ENCODE peak calls at places on chromosomes 7 and 10, in seven cellular contexts. C is retina; F is activated effector memory CD4-positive, alpha-beta T cell treated with anti-CD3 and anti-CD28 coated beads, Interleukin-2, amount 50 U/mL, for 16 hours; H is mucosa of descending colon; T is activated CD4-positive, alpha-beta T cell treated with anti-CD3 and anti-CD28 coated beads, Interleukin-2, amount 10 ng/mL, durations not matched to agents 7 days and 5 days; U is GM04503; G is stomach. Q is an unnamed sample.

GRCh38 chr7:64314493-64315020 is 796 bp downstream of the ZNF736 start:
- DNase-seq in C (no peak), F (no peak), H (no peak), T (no peak), U (no peak), G (no peak), Q (peak)

GRCh38 chr10:84197643-84198042 is 3.3 kb downstream of the CDHR1 start:
- DNase-seq in C (no peak), F (no peak), H (no peak), T (no peak), U (no peak), G (no peak), Q (no peak)

GRCh38 chr7:158881731-158882130 is 25.4 kb downstream of the DYNC2I1 start:
- DNase-seq in C (no peak), F (no peak), H (no peak), T (no peak), U (no peak), G (no peak), Q (no peak)

GRCh38 chr10:11936389-11937152 is 106.0 kb downstream of the UPF2 start:
- DNase-seq in C (no peak), F (no peak), H (no peak), T (no peak), U (no peak), G (no peak), Q (no peak)

GRCh38 chr7:116249969-116250553 is 39.7 kb downstream of the TES start:
- DNase-seq in C (no peak), F (no peak), H (no peak), T (no peak), U (no peak), G (no peak), Q (peak)

GRCh38 chr7:5689118-5689517 is 92.3 kb downstream of the RNF216 start:
- DNase-seq in C (no peak), F (peak), H (peak), T (peak), U (no peak), G (no peak), Q (peak)

GRCh38 chr10:121240011-121240410 is 358.2 kb downstream of the FGFR2 start:
- DNase-seq in C (no peak), F (no peak), H (peak), T (no peak), U (no peak), G (peak), Q (peak)

GRCh38 chr10:1149793-1150637 is 93.8 kb downstream of the WDR37 start:
- DNase-seq in C (no peak), F (no peak), H (no peak), T (peak), U (no peak), G (peak), Q (peak)

GRCh38 chr10:117596666-117597065 is 54.1 kb downstream of the EMX2 start:
- DNase-seq in C (no peak), F (no peak), H (no peak), T (no peak), U (peak), G (no peak), Q (no peak)

GRCh38 chr10:89649051-89649450 is 4.0 kb upstream of the PANK1 start:
- DNase-seq in C (no peak), F (no peak), H (no peak), T (no peak), U (no peak), G (no peak), Q (no peak)

GRCh38 chr7:102836206-102836938 is 76.4 kb upstream of the LRRC17 start:
- DNase-seq in C (peak), F (no peak), H (no peak), T (no peak), U (peak), G (no peak), Q (no peak)

GRCh38 chr10:95276367-95277200 is 14.2 kb downstream of the PDLIM1 start:
- DNase-seq in C (no peak), F (no peak), H (peak), T (no peak), U (no peak), G (no peak), Q (no peak)

GRCh38 chr7:43135129-43135528 is 22.7 kb downstream of the HECW1 start:
- DNase-seq in C (no peak), F (no peak), H (no peak), T (no peak), U (no peak), G (no peak), Q (no peak)

GRCh38 chr10:396535-397220 is 261.4 kb downstream of the ZMYND11 start:
- DNase-seq in C (no peak), F (no peak), H (no peak), T (no peak), U (no peak), G (no peak), Q (no peak)

GRCh38 chr7:139720186-139720585 is 57.6 kb downstream of the HIPK2 start:
- DNase-seq in C (no peak), F (no peak), H (no peak), T (no peak), U (no peak), G (no peak), Q (no peak)

GRCh38 chr10:129961274-129961839 is 2.7 kb downstream of the EBF3 start:
- DNase-seq in C (no peak), F (no peak), H (no peak), T (no peak), U (no peak), G (no peak), Q (no peak)

GRCh38 chr7:67771840-67772605 is 775.4 kb downstream of the TYW1 start:
- DNase-seq in C (peak), F (no peak), H (no peak), T (no peak), U (no peak), G (no peak), Q (no peak)

GRCh38 chr10:32180354-32181280 is 124.4 kb upstream of the KIF5B start:
- DNase-seq in C (no peak), F (no peak), H (no peak), T (no peak), U (no peak), G (no peak), Q (no peak)

Q was measured in NB4.